ENCODE peak calls at places on chromosomes 13 and 19, in seven cellular contexts. V, N, O, H, D, M and C are unnamed samples.

GRCh38 chr19:46355991-46356669 is 9.2 kb downstream of the PPP5C start:
- ATAC-seq in V (peak; percentile 2), N (no peak), O (no peak), H (no peak), D (no peak), M (peak; percentile 3), C (no peak)

GRCh38 chr19:19385900-19386339 is 19.6 kb upstream of the GATAD2A start:
- ATAC-seq in V (peak; percentile 31), N (peak; percentile 18), O (peak; percentile 0), H (peak; percentile 0), D (peak; percentile 50), M (peak; percentile 19), C (peak; percentile 32)

GRCh38 chr13:44293908-44294735 is 79.5 kb upstream of the SERP2 start:
- ATAC-seq in V (peak; percentile 71), N (peak; percentile 67), O (peak; percentile 32), H (peak; percentile 58), D (peak; percentile 79), M (peak; percentile 66), C (peak; percentile 80)

GRCh38 chr13:36428083-36428482 is 4.2 kb upstream of the CCNA1 start:
- ATAC-seq in V (no peak), N (peak; percentile 70), O (no peak), H (no peak), D (no peak), M (no peak), C (no peak)

GRCh38 chr19:29515233-29515619 is 10.6 kb upstream of the VSTM2B start:
- ATAC-seq in V (no peak), N (no peak), O (no peak), H (no peak), D (no peak), M (no peak), C (peak; percentile 18)

GRCh38 chr13:110471833-110472162 is 89.7 kb downstream of the RAB20 start:
- ATAC-seq in V (peak; percentile 81), N (no peak), O (peak; percentile 79), H (peak; percentile 79), D (peak; percentile 74), M (peak; percentile 89), C (peak; percentile 90)

GRCh38 chr19:13764821-13765394 is 586 bp downstream of the MRI1 start:
- ATAC-seq in V (peak; percentile 68), N (peak; percentile 43), O (peak; percentile 27), H (peak; percentile 13), D (peak; percentile 69), M (peak; percentile 58), C (peak; percentile 73)

GRCh38 chr13:45928843-45929242 is 77.3 kb upstream of the SIAH3 start:
- ATAC-seq in V (no peak), N (peak; percentile 50), O (no peak), H (no peak), D (no peak), M (no peak), C (no peak)

GRCh38 chr13:83453723-83454122 is 428.6 kb downstream of the SLITRK1 start:
- ATAC-seq in V (no peak), N (no peak), O (peak; percentile 29), H (no peak), D (no peak), M (no peak), C (no peak)

GRCh38 chr19:15091918-15092753 is 10.1 kb downstream of the OR1I1 start:
- ATAC-seq in V (peak; percentile 74), N (no peak), O (peak; percentile 50), H (peak; percentile 41), D (peak; percentile 62), M (peak; percentile 60), C (peak; percentile 77)

GRCh38 chr13:77516342-77516789 is 19.1 kb upstream of the SCEL start:
- ATAC-seq in V (peak; percentile 85), N (no peak), O (no peak), H (no peak), D (peak; percentile 95), M (peak; percentile 74), C (peak; percentile 90)

GRCh38 chr19:45251452-45252354 is 632 bp downstream of the MARK4 start:
- ATAC-seq in V (peak; percentile 43), N (no peak), O (no peak), H (peak; percentile 39), D (peak; percentile 51), M (peak; percentile 29), C (peak; percentile 42)

GRCh38 chr19:35978271-35978670 is 16.7 kb upstream of the SDHAF1 start:
- ATAC-seq in V (no peak), N (no peak), O (no peak), H (no peak), D (no peak), M (no peak), C (no peak)

GRCh38 chr19:410243-410781 is 1.4 kb upstream of the C2CD4C start:
- ATAC-seq in V (no peak), N (no peak), O (no peak), H (no peak), D (no peak), M (no peak), C (no peak)

GRCh38 chr19:36245210-36246005 is 30.5 kb downstream of the ZNF146 start:
- ATAC-seq in V (no peak), N (peak; percentile 44), O (peak; percentile 34), H (peak; percentile 57), D (no peak), M (no peak), C (no peak)

GRCh38 chr19:8001651-8001994 is 3.8 kb downstream of the ELAVL1 start:
- ATAC-seq in V (no peak), N (no peak), O (no peak), H (peak; percentile 6), D (no peak), M (no peak), C (no peak)

GRCh38 chr13:29799041-29799440 is 51.4 kb downstream of the UBL3 start:
- ATAC-seq in V (no peak), N (no peak), O (no peak), H (no peak), D (no peak), M (no peak), C (no peak)

GRCh38 chr13:112510002-112510780 is 77.8 kb downstream of the TUBGCP3 start:
- ATAC-seq in V (peak; percentile 51), N (no peak), O (peak; percentile 88), H (peak; percentile 70), D (no peak), M (peak; percentile 73), C (no peak)

GRCh38 chr19:5823579-5824281 is 15.8 kb downstream of the FUT6 start:
- ATAC-seq in V (no peak), N (no peak), O (no peak), H (no peak), D (no peak), M (no peak), C (no peak)

GRCh38 chr19:47698631-47699359 is 14.4 kb upstream of the EHD2 start:
- ATAC-seq in V (no peak), N (no peak), O (no peak), H (peak; percentile 6), D (no peak), M (no peak), C (no peak)

GRCh38 chr19:48102870-48103751 is 7.5 kb downstream of the PLA2G4C start:
- ATAC-seq in V (no peak), N (no peak), O (peak; percentile 37), H (no peak), D (peak; percentile 56), M (peak; percentile 61), C (peak; percentile 45)

GRCh38 chr13:99366075-99366987 is 59.1 kb upstream of the GPR183 start:
- ATAC-seq in V (peak; percentile 28), N (no peak), O (no peak), H (no peak), D (no peak), M (peak; percentile 22), C (no peak)

GRCh38 chr13:112250788-112251445 is 125.2 kb upstream of the SPACA7 start:
- ATAC-seq in V (no peak), N (no peak), O (no peak), H (no peak), D (no peak), M (no peak), C (no peak)

GRCh38 chr19:46818812-46819211 is 30.4 kb upstream of the SLC1A5 start:
- ATAC-seq in V (peak; percentile 66), N (no peak), O (no peak), H (no peak), D (no peak), M (peak; percentile 24), C (peak; percentile 75)